ENCODE peak calls at places on chromosomes 16 and 17, in six cellular contexts. Z, J, K, A, M and C are unnamed samples. For H3K9me3, the result is how much of the 10 kb centered on the place peaks cover.

GRCh38 chr17:59840908-59841666 is 51.7 kb downstream of the TUBD1 start:
- DNase-seq in K (peak), Z (no peak), J (no peak), A (no peak), M (no peak), C (no peak)

GRCh38 chr16:78980825-78981224 is 619.7 kb downstream of the MAF start:
- DNase-seq in J (no peak), M (no peak), A (no peak), Z (no peak), K (no peak), C (no peak)

GRCh38 chr16:71626858-71627213 is 852 bp downstream of the MARVELD3 start:
- DNase-seq in K (peak), J (no peak), A (peak), M (no peak), Z (no peak), C (no peak)

GRCh38 chr17:65633988-65634387 is 72.5 kb upstream of the AXIN2 start:
- DNase-seq in Z (no peak), M (no peak), A (no peak), J (no peak), K (peak), C (no peak)

GRCh38 chr17:80938556-80938955 is 53.1 kb upstream of the CHMP6 start:
- DNase-seq in Z (no peak), K (no peak), J (no peak), A (no peak), M (peak), C (no peak)

GRCh38 chr16:18936727-18937340 is 10.6 kb upstream of the SMG1 start:
- DNase-seq in Z (no peak), A (no peak), J (no peak), K (no peak), M (no peak), C (no peak)

GRCh38 chr17:6823011-6823442 is 8.5 kb downstream of the TEKT1 start:
- DNase-seq in J (no peak), A (no peak), Z (no peak), K (peak), M (no peak), C (no peak)

GRCh38 chr16:14186007-14186953 is 115.2 kb downstream of the MRTFB start:
- DNase-seq in J (no peak), Z (no peak), A (peak), K (no peak), M (no peak), C (no peak)

GRCh38 chr16:56019274-56019673 is 144.1 kb upstream of the CES5A start:
- DNase-seq in J (no peak), A (no peak), K (no peak), M (no peak), Z (no peak), C (no peak)

GRCh38 chr17:78917451-78918307 is 7.5 kb downstream of the TIMP2 start:
- DNase-seq in J (no peak), M (no peak), Z (no peak), A (no peak), K (no peak), C (no peak)

GRCh38 chr17:9906616-9907015 is 1.5 kb upstream of the RCVRN start:
- DNase-seq in M (no peak), A (no peak), J (no peak), Z (no peak), K (no peak), C (no peak)
- H3K9me3 ChIP-seq in M (under half), A (under half), J (under half), Z (under half), K (under half), C (under half)

DNA sequence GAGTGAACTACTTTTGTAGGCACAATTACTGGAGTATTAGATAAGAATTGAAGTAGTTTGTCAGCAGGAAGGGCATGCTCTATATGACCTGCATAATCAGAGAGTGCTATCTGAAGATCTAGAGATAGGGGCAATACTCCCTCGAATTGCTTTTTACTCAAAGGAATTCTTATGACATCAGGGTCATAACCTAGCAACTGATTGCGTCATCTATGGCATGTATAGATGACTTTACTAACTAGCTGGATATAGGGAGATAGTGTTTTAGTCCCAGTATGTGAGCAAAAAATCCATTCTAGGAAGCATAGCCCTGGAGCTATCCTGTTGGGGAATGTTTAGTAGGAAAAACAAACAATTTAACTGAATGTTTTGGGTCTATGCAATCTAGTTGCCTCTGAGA is 109.5 kb upstream of the ZNF267 start:
- DNase-seq in K (no peak), J (no peak), A (no peak), M (no peak), Z (no peak), C (no peak)
- H3K9me3 ChIP-seq in K (under half), J (half or more), A (half or more), M (half or more), Z (under half), C (under half)

GRCh38 chr16:24773771-24774427 is 44.4 kb downstream of the TNRC6A start:
- DNase-seq in M (no peak), J (no peak), A (no peak), K (no peak), Z (no peak), C (no peak)
- H3K9me3 ChIP-seq in M (under half), J (under half), A (under half), K (under half), Z (under half), C (under half)

DNA sequence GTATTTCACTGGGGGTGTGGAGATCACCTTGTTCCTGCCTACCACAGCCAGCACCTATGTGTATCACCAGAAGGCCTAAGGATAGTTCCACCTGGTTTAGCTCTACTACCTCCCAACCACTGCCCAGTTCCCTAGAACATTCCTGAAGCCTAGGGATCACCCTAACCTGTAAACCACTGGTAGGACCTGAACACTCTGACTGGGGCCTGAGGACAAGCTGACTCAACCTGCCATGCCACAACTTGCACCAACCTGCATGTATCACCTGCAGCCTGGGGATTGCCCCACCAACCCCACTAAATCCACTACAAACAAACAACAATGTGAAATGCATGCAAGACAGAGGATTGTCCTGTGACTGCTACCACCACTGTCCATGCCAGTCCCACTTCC is 128.1 kb downstream of the KIF2B start:
- DNase-seq in A (no peak), Z (no peak), K (no peak), J (no peak), M (no peak), C (no peak)
- H3K9me3 ChIP-seq in A (under half), Z (under half), K (under half), J (under half), M (under half), C (under half)

DNA sequence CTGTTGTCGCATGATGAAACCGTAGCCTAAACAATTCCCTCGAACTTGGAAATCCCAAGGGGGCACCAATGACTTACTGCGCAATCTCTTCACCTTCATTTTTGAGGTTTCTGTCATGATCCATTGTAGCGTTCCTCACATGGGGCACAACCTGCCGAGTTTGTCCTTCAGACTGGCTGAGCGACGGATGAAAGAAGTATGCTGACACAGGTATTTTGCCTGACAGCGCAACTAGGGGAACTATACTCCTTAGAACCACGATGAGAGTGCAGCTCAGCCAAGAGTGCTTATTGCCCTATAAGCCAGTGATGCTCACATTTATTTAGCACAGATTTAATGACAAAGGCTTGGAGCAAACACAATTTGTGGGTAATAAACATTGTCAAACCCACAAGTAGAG is 106.3 kb upstream of the ZNF267 start:
- DNase-seq in M (no peak), J (no peak), K (no peak), A (no peak), Z (no peak), C (no peak)
- H3K9me3 ChIP-seq in M (half or more), J (half or more), K (under half), A (half or more), Z (under half), C (under half)

DNA sequence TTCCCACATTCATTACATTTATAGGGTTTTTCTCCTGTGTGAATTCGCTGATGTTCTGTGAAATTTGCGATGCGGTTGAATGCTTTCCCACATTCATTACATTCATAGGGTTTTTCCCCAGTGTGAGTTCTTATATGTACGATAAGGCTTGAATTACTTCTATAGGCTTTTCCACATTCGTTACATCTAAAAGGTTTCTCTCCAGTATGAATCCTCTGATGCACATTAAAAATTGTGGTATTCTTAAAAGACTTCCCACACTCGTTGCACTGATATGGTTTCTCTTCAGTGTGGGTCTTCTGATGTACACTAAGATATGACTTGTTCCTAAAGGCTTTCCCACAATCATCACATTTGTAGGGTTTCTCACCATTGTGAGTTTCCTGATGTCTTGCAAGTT is 30.4 kb downstream of the ZNF624 start:
- DNase-seq in A (no peak), M (no peak), K (no peak), J (no peak), Z (no peak), C (no peak)
- H3K9me3 ChIP-seq in A (under half), M (half or more), K (under half), J (half or more), Z (under half), C (under half)

DNA sequence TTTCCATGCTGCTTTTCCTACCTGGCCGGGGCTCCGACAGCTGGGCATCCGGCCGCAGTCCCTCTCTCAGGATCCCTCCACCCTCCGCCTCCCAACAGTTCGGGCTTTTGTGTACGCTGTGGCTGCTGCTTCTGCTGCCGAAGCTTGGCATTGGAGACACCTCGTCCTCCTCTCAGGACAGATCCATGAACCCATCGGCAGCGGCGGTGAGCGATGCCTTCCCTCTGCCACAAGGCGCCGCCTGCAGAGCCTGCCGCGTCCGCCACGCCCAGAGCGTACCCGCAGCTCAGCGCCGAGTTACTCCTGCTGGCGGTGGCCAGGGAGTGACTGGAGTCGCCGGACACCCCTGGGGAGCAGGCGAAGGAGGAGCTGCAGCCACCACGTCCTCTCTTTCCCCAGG is 2032.8 kb downstream of the TP53TG3F start:
- DNase-seq in A (no peak), J (no peak), Z (peak), M (no peak), K (no peak), C (no peak)
- H3K9me3 ChIP-seq in A (half or more), J (under half), Z (under half), M (under half), K (under half), C (under half)

GRCh38 chr17:28925912-28926365 is 23.1 kb upstream of the DHRS13 start:
- DNase-seq in A (no peak), Z (peak), K (peak), J (no peak), M (no peak), C (no peak)
- H3K9me3 ChIP-seq in A (under half), Z (under half), K (under half), J (under half), M (under half), C (under half)